ENCODE peak calls at places on chromosomes 7 and 10, in six cellular contexts. H, N, X, D, U and T are unnamed samples. For H3K9me3, the result is how much of the 10 kb centered on the place peaks cover.

GRCh38 chr7:36264123-36264916 is 111.3 kb downstream of the EEPD1 start:
- DNase-seq in N (no peak), X (no peak), H (no peak), D (peak), U (no peak), T (no peak)

GRCh38 chr10:71281646-71282322 is 37.3 kb upstream of the SLC29A3 start:
- DNase-seq in D (no peak), H (no peak), U (no peak), X (no peak), N (no peak), T (no peak)

GRCh38 chr7:142549007-142549406 is 200.3 kb upstream of the PRSS1 start:
- DNase-seq in X (no peak), U (peak), N (no peak), H (no peak), D (no peak), T (no peak)

GRCh38 chr7:120997902-120998301 is 9.4 kb downstream of the CPED1 start:
- DNase-seq in N (no peak), H (no peak), U (no peak), X (no peak), D (no peak), T (no peak)

GRCh38 chr7:32588657-32589056 is 93.4 kb downstream of the AVL9 start:
- DNase-seq in X (no peak), N (no peak), U (peak), D (no peak), H (no peak), T (no peak)

GRCh38 chr10:44985175-44985681 is 6.6 kb upstream of the DEPP1 start:
- DNase-seq in U (no peak), H (no peak), N (no peak), D (no peak), X (no peak), T (no peak)

GRCh38 chr10:51389415-51390342 is 309.7 kb downstream of the CSTF2T start:
- DNase-seq in D (peak), N (peak), H (peak), X (peak), U (peak), T (no peak)

GRCh38 chr7:8177109-8177933 is 84.6 kb downstream of the ICA1 start:
- DNase-seq in X (no peak), D (peak), N (no peak), U (no peak), H (no peak), T (no peak)

GRCh38 chr10:126080879-126081331 is 184.5 kb downstream of the FANK1 start:
- DNase-seq in X (no peak), U (peak), D (no peak), H (no peak), N (no peak), T (no peak)

GRCh38 chr7:73437699-73438416 is 4.3 kb downstream of the FZD9 start:
- DNase-seq in U (no peak), D (no peak), H (no peak), N (no peak), X (no peak), T (no peak)

GRCh38 chr10:48439581-48440041 is 133.1 kb downstream of the MAPK8 start:
- DNase-seq in D (no peak), X (no peak), N (peak), H (no peak), U (peak), T (no peak)

GRCh38 chr10:78491812-78492211 is 458.1 kb downstream of the RPS24 start:
- DNase-seq in N (no peak), U (peak), H (no peak), X (no peak), D (no peak), T (no peak)

GRCh38 chr10:128540806-128541739 is 414.9 kb upstream of the MKI67 start:
- DNase-seq in X (peak), N (peak), H (no peak), U (no peak), D (no peak), T (no peak)

GRCh38 chr7:105838273-105839141 is 37.9 kb downstream of the ATXN7L1 start:
- DNase-seq in X (no peak), U (peak), D (no peak), N (peak), H (no peak), T (no peak)

GRCh38 chr7:26868841-26869505 is 4.6 kb upstream of the SKAP2 start:
- DNase-seq in N (no peak), D (no peak), U (no peak), H (no peak), X (no peak), T (no peak)

GRCh38 chr10:77249901-77250459 is 387.6 kb downstream of the KCNMA1 start:
- DNase-seq in X (no peak), D (no peak), N (no peak), U (no peak), H (no peak), T (no peak)

GRCh38 chr10:103740683-103741082 is 114.7 kb downstream of the SH3PXD2A start:
- DNase-seq in D (no peak), H (no peak), U (no peak), X (no peak), N (no peak), T (no peak)

GRCh38 chr7:24756545-24756988 is 697 bp downstream of the GSDME start:
- DNase-seq in U (no peak), X (no peak), D (no peak), N (no peak), H (no peak), T (no peak)

GRCh38 chr7:1314908-1315450 is 82.3 kb downstream of the UNCX start:
- DNase-seq in N (no peak), X (no peak), U (no peak), H (peak), D (no peak), T (no peak)

GRCh38 chr7:42893341-42894242 is 18.3 kb downstream of the C7orf25 start:
- DNase-seq in U (no peak), N (no peak), D (no peak), H (no peak), X (no peak), T (no peak)

GRCh38 chr7:44386139-44386913 is 60.9 kb upstream of the CAMK2B start:
- DNase-seq in D (no peak), U (peak), X (no peak), N (peak), H (no peak), T (no peak)

GRCh38 chr10:133292919-133293809 is 15.5 kb downstream of the TUBGCP2 start:
- DNase-seq in D (no peak), H (no peak), X (no peak), U (peak), N (no peak), T (no peak)

GRCh38 chr7:116741625-116742316 is 69.8 kb downstream of the MET start:
- DNase-seq in H (no peak), N (no peak), X (no peak), U (peak), D (no peak), T (no peak)

GRCh38 chr7:73515184-73515583 is 6.9 kb downstream of the BAZ1B start:
- DNase-seq in H (no peak), N (no peak), X (no peak), D (peak), U (no peak), T (no peak)

GRCh38 chr10:106836923-106837322 is 327.6 kb downstream of the SORCS1 start:
- DNase-seq in N (no peak), U (no peak), D (no peak), X (no peak), H (no peak), T (no peak)

GRCh38 chr7:111772716-111773115 is 210.4 kb upstream of the IMMP2L start:
- DNase-seq in D (no peak), X (no peak), N (no peak), U (no peak), H (no peak), T (no peak)

GRCh38 chr7:4189151-4189570 is 492.9 kb upstream of the FOXK1 start:
- DNase-seq in N (peak), X (no peak), H (no peak), U (peak), D (no peak), T (no peak)

GRCh38 chr7:111953611-111954010 is 252.6 kb downstream of the DOCK4 start:
- DNase-seq in N (no peak), X (no peak), H (no peak), U (no peak), D (no peak), T (no peak)

GRCh38 chr7:137488038-137488437 is 144.5 kb upstream of the PTN start:
- DNase-seq in H (no peak), U (peak), D (no peak), X (no peak), N (no peak), T (no peak)

GRCh38 chr7:85111761-85112160 is 75.1 kb downstream of the SEMA3D start:
- DNase-seq in U (peak), H (no peak), X (no peak), N (no peak), D (no peak), T (no peak)

GRCh38 chr10:28914721-28915120 is 237.4 kb downstream of the BAMBI start:
- DNase-seq in H (no peak), D (no peak), X (no peak), U (no peak), N (no peak), T (no peak)

GRCh38 chr10:6191147-6191546 is 11.6 kb upstream of the PFKFB3 start:
- DNase-seq in N (no peak), D (no peak), U (no peak), X (no peak), H (no peak), T (no peak)

GRCh38 chr7:26363465-26363864 is 71.8 kb downstream of the SNX10 start:
- DNase-seq in X (no peak), N (no peak), H (no peak), U (no peak), D (no peak), T (no peak)

GRCh38 chr10:2928219-2928840 is 139.0 kb upstream of the PFKP start:
- DNase-seq in H (no peak), X (peak), U (peak), D (peak), N (peak), T (peak)

GRCh38 chr7:100057006-100057405 is 7.4 kb downstream of the ZSCAN21 start:
- DNase-seq in U (no peak), H (no peak), X (no peak), N (no peak), D (no peak), T (no peak)

GRCh38 chr7:91892821-91893340 is 12.4 kb upstream of the MTERF1 start:
- DNase-seq in H (no peak), N (no peak), D (no peak), U (peak), X (peak), T (no peak)

GRCh38 chr7:41052736-41053135 is 650.2 kb downstream of the INHBA start:
- DNase-seq in U (no peak), D (no peak), N (no peak), H (no peak), X (no peak), T (no peak)

GRCh38 chr7:76397409-76398183 is 11.9 kb downstream of the SSC4D start:
- DNase-seq in D (peak), U (peak), X (no peak), N (peak), H (peak), T (peak)

GRCh38 chr7:124908258-124908657 is 21.4 kb downstream of the POT1 start:
- DNase-seq in N (no peak), X (no peak), U (peak), H (no peak), D (no peak), T (no peak)

GRCh38 chr7:158516524-158516923 is 71.1 kb downstream of the PTPRN2 start:
- DNase-seq in X (no peak), N (no peak), D (no peak), H (no peak), U (no peak), T (no peak)
- H3K9me3 ChIP-seq in X (under half), N (under half), D (under half), H (under half), U (under half), T (under half)

GRCh38 chr10:13890233-13890616 is 303.5 kb downstream of the PRPF18 start:
- DNase-seq in U (peak), X (no peak), H (no peak), D (no peak), N (no peak), T (no peak)
- H3K9me3 ChIP-seq in U (under half), X (under half), H (under half), D (under half), N (under half), T (under half)

DNA sequence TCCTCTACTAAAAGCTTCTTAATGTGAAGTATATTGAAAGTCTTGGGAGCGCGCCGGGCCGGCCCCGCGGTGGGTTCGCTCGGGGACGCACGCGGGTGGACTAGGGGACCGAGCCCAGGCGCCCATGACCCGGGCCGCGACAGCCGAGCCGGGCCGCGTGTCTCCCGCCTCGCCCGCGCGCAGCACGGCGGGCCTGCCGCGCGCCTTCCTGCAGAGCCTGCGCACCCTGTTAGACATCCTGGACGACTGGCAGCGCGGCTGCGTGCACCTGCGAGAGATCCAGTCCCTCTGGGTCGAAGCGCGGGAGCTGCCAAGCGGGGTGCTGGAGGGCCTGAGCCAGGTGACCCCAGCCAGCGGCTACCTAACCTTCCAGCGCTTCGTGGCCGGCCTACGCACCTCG is 25.4 kb upstream of the ZNF735 start:
- DNase-seq in N (no peak), U (no peak), D (no peak), H (no peak), X (no peak), T (no peak)
- H3K9me3 ChIP-seq in N (under half), U (under half), D (under half), H (under half), X (under half), T (under half)

GRCh38 chr10:131775444-131775832 is 125.4 kb upstream of the PPP2R2D start:
- DNase-seq in U (no peak), D (no peak), X (no peak), H (no peak), N (no peak), T (no peak)
- H3K9me3 ChIP-seq in U (under half), D (under half), X (under half), H (under half), N (under half), T (under half)

DNA sequence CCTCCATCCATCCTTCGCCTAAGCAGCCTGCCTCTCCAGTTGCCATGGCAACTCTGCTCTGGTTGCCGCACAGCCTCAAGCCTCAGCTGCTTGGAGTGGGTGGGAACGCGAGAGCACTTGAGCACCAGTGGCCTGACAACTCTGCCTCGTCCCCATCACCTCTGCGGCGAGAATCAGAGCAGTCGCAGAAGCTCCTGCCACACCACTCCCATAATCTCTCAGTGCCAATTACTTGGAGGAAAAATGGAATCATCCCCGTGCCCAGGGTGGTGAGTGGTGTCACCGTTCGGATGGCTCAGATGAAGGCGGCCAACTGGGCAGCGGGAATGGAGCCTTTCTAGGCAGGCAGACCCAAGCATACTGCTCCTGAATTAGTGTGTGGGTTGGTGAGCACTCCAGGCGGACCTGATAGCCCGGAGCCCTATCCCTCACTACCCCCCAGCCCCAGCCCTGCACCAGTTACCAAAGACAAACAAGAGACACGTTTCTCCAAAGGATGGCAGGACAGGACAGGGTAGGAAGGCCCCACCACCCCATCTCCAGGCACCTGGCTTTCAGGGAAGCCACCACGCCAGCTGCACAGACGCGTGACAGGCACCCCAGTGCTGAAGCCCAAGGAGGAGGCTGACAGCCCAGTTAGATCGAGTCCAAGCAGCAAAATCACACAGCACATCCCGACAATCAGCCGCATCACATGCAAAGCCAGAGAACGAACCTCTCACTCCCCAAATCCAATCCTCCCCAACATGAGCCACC is 335.4 kb downstream of the PTPRN2 start:
- DNase-seq in X (no peak), U (no peak), H (no peak), D (no peak), N (no peak), T (no peak)
- H3K9me3 ChIP-seq in X (under half), U (under half), H (under half), D (under half), N (under half), T (under half)